ENCODE peak calls at places on chromosomes 6 and 20, in seven cellular contexts. U is sigmoid colon, T is H54, S is Peyer's patch, V is esophagus squamous epithelium, Z is body of pancreas, I is GM12891. G is an unnamed sample.

GRCh38 chr6:99119109-99120031 is 171.6 kb upstream of the FBXL4 start:
- DNase-seq in U (no peak), T (peak), S (peak), V (no peak), Z (peak), I (peak), G (no peak)

GRCh38 chr6:38018755-38019165 is 199.2 kb downstream of the ZFAND3 start:
- DNase-seq in U (no peak), T (no peak), S (no peak), V (no peak), Z (no peak), I (no peak), G (no peak)

GRCh38 chr20:51563597-51564332 is 21.2 kb upstream of the NFATC2 start:
- DNase-seq in U (peak), T (peak), S (peak), V (no peak), Z (peak), I (no peak), G (no peak)

GRCh38 chr6:41013473-41014153 is 25.4 kb downstream of the UNC5CL start:
- DNase-seq in U (no peak), T (no peak), S (no peak), V (no peak), Z (peak), I (no peak), G (no peak)

GRCh38 chr6:161169690-161170089 is 104.2 kb downstream of the AGPAT4 start:
- DNase-seq in U (peak), T (peak), S (no peak), V (no peak), Z (peak), I (no peak), G (no peak)

GRCh38 chr6:160697826-160698225 is 4.2 kb upstream of the PLG start:
- DNase-seq in U (no peak), T (no peak), S (no peak), V (no peak), Z (no peak), I (no peak), G (no peak)

GRCh38 chr6:402901-403658 is 11.5 kb downstream of the IRF4 start:
- DNase-seq in U (no peak), T (no peak), S (no peak), V (no peak), Z (no peak), I (no peak), G (no peak)

GRCh38 chr20:34396408-34396807 is 33.3 kb downstream of the ITCH start:
- DNase-seq in U (no peak), T (no peak), S (no peak), V (no peak), Z (no peak), I (no peak), G (no peak)

GRCh38 chr6:158894192-158894591 is 75.0 kb upstream of the EZR start:
- DNase-seq in U (no peak), T (peak), S (no peak), V (no peak), Z (no peak), I (no peak), G (no peak)

GRCh38 chr20:58700121-58700780 is 7.7 kb downstream of the NPEPL1 start:
- DNase-seq in U (peak), T (no peak), S (peak), V (no peak), Z (peak), I (no peak), G (no peak)

GRCh38 chr6:95767897-95768463 is 190.6 kb downstream of the MANEA start:
- DNase-seq in U (no peak), T (no peak), S (no peak), V (no peak), Z (peak), I (no peak), G (no peak)

GRCh38 chr6:98769546-98769945 is 64.8 kb upstream of the POU3F2 start:
- DNase-seq in U (no peak), T (peak), S (no peak), V (no peak), Z (peak), I (no peak), G (no peak)

GRCh38 chr6:51509597-51509996 is 577.8 kb downstream of the PKHD1 start:
- DNase-seq in U (no peak), T (no peak), S (no peak), V (no peak), Z (no peak), I (no peak), G (no peak)

GRCh38 chr6:51514396-51515051 is 572.9 kb downstream of the PKHD1 start:
- DNase-seq in U (no peak), T (no peak), S (no peak), V (no peak), Z (peak), I (no peak), G (no peak)

GRCh38 chr6:51515052-51515402 is 572.4 kb downstream of the PKHD1 start:
- DNase-seq in U (no peak), T (no peak), S (no peak), V (no peak), Z (no peak), I (no peak), G (no peak)

GRCh38 chr6:51511081-51511480 is 576.3 kb downstream of the PKHD1 start:
- DNase-seq in U (no peak), T (no peak), S (no peak), V (no peak), Z (no peak), I (no peak), G (no peak)

GRCh38 chr6:51513891-51514290 is 573.5 kb downstream of the PKHD1 start:
- DNase-seq in U (no peak), T (no peak), S (no peak), V (no peak), Z (peak), I (no peak), G (no peak)
- TF ChIP-seq POLR2A in U (no peak), T (no peak), S (no peak), V (no peak), Z (peak), I (no peak), G (no peak)

DNA sequence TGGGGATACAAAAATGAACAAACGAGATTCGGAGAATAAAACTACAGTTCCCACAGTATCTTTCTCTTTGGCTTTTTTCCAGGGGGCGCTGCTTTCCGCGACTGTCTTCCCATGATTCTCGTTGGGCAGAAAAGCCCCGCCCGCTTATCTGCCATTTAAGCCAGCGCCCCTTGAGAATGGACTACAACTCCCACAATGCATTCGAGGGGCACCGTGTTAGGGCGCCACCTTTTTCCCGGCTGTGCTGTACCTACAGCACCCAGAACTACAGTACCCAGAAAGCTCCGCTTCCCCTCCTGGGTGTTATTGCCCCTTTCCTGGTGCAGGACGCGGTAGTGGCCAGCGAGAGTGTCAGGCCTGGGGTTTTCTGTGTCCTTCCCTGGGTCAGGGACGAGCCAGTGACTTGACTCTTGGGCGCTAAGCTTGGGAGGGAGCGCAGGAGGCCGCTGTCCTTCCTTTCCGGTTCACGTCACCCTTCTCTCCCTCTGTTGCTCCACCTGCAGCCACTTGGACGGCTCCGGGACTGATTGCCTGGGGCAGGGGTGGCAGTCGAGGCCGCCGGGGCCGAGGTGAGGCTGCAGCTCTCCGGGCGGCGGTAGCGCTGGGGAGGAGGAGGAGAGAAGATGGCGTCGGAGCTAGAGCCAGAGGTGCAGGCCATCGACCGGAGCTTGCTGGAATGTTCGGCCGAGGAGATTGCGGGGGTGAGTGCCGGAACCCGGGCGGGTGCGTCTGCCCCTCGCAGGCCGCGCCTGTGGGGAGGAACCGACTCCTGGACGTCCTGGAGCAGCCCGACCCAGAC is at the start of gene UBR2:
- DNase-seq in U (peak), T (peak), S (peak), V (peak), Z (peak), I (peak), G (peak)
- TF ChIP-seq POLR2A in U (peak), T (peak), S (peak), V (peak), Z (peak), I (peak), G (peak)

DNA sequence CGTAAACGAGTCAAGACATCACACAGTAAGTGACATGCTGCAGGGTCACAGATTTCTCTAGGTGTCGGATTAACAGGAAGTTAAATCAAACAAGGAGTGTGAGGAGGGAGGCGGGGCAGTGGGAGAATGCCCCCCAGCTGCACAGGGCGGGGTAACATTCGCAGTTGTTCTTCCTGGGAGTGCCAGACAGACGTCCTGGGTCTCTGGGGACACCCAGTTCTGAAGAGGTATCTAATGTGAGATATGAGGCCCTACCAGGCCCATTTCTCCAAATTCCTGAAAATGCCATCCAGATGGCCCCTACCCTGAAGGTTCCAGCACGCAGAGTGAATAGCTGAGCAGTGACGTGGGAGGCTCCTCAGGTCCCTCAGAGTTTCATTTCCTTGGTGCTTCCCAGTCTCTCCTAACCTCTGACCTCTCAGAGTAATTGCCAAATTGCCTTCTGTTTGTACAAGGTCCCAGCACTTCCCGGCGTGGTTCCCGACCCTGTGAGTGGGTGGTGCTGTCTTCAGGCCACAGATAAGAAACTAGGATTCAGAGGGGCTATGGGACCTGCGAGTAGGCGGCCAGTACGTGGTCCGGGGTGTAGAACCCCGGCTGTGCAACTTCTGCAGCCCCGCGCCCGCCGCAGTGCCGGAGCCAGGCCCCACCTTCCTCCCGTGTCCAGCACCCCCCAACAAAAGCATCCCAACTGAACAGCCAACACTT is 1.8 kb downstream of the RRBP1 start:
- DNase-seq in U (peak), T (peak), S (peak), V (no peak), Z (peak), I (no peak), G (no peak)
- TF ChIP-seq POLR2A in U (no peak), T (no peak), S (no peak), V (no peak), Z (peak), I (no peak), G (no peak)

GRCh38 chr20:32126919-32127318 is 17.4 kb downstream of the TM9SF4 start:
- DNase-seq in U (no peak), T (no peak), S (no peak), V (no peak), Z (no peak), I (no peak), G (no peak)
- TF ChIP-seq POLR2A in U (no peak), T (no peak), S (no peak), V (no peak), Z (no peak), I (no peak), G (no peak)

GRCh38 chr20:6180531-6180930 is 57.7 kb upstream of the FERMT1 start:
- DNase-seq in U (no peak), T (no peak), S (no peak), V (no peak), Z (no peak), I (no peak), G (no peak)
- TF ChIP-seq POLR2A in U (no peak), T (no peak), S (no peak), V (no peak), Z (no peak), I (no peak), G (no peak)

DNA sequence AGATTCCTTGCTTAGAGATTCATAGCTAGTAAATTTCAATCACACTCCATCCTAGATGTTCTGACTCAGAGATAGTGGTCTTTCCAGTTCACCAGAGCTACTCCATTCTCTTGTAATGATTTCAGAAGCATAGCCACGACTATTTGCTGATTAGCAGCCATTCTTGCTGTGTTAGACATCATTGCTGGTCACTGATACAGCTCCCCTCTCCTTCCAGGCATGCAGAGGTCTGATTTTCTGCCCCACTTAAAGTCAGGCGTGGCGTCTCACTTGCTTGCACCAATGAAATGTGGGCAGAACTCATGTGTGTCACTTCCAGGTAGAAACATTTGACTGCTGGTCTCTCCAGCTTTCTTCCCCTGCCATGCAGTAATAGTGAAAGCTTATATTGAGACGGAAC is 168.9 kb upstream of the JARID2 start:
- DNase-seq in U (no peak), T (no peak), S (no peak), V (no peak), Z (no peak), I (no peak), G (no peak)
- TF ChIP-seq POLR2A in U (no peak), T (no peak), S (no peak), V (no peak), Z (no peak), I (no peak), G (no peak)

GRCh38 chr6:24720131-24720603 is 1.2 kb upstream of the C6orf62 start:
- DNase-seq in U (peak), T (no peak), S (peak), V (no peak), Z (peak), I (no peak), G (peak)
- TF ChIP-seq POLR2A in U (no peak), T (no peak), S (no peak), V (no peak), Z (no peak), I (no peak), G (no peak)

GRCh38 chr6:36442671-36443497 is at the start of the genes KCTD20 and PXT1:
- DNase-seq in U (peak), T (peak), S (peak), V (peak), Z (peak), I (peak), G (peak)
- TF ChIP-seq POLR2A in U (peak), T (peak), S (peak), V (peak), Z (peak), I (peak), G (peak)

DNA sequence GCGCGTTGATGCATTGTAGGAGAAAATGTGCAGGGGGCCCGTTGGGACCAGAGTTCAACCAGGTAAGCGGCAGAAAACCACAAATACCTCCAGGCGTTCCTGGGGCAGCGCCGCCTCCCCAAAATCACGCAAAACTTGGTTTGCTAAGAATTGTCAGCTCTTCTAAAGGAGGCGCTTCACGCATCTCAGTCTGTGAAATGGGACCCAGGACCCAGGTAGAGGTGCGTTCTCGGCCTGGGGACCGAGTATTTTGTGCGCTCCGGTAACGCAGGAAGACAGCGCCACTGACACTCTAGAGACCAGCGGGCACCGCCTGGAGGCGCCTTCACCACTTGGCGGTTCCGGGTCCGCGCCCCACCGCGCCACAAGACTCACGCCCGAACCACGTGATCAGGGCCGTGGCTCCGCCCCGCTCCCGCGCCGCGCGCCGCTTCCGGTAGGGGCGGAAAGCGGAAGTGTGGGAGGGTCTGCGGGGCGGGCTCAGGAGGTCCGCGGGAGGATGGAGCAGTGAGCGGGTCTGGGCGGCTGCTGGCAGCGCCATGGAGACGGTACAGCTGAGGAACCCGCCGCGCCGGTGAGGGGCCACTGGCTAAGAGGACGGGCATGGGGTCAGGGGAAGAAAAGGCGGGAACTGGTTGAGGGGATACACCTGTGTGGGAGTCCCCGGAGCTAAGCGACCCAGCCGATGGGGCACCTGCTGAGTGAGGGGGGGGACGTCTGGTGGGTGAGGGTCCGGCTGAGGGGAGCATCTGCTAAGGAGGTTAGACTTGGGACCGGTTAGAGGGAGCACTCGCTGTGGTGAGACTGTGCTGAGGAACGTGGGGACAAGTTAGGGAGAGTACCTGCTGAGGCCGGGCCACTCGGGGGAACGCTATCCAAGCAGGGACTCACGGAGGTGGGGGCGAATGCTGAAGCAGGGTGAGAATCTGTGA is at the start of gene STK4:
- DNase-seq in U (peak), T (peak), S (peak), V (peak), Z (peak), I (peak), G (peak)
- TF ChIP-seq POLR2A in U (peak), T (peak), S (peak), V (peak), Z (peak), I (peak), G (peak)

GRCh38 chr6:43770417-43771209 is 602 bp downstream of the VEGFA start:
- DNase-seq in U (peak), T (peak), S (peak), V (no peak), Z (peak), I (peak), G (no peak)
- TF ChIP-seq POLR2A in U (peak), T (peak), S (peak), V (no peak), Z (peak), I (no peak), G (no peak)

G was measured in GM12892.